ENCODE peak calls at places on chromosomes 5 and 9, in eight cellular contexts. Z is HCT116, G is uterus, C is kidney epithelial cell, K is cardiac fibroblast, R is BJ, F is GM23338, M is heart left ventricle. N is an unnamed sample.

GRCh38 chr9:127233582-127234350 is 30.8 kb upstream of the GARNL3 start:
- DNase-seq in R (no peak), K (no peak), M (no peak), G (no peak), C (no peak), F (no peak), Z (no peak), N (no peak)

GRCh38 chr5:102715405-102715804 is 39.7 kb upstream of the PAM start:
- DNase-seq in F (no peak), Z (peak), R (peak), G (no peak), K (peak), C (peak), M (no peak), N (peak)

GRCh38 chr5:150624334-150625163 is 15.9 kb upstream of the SYNPO start:
- DNase-seq in F (peak), Z (no peak), C (no peak), M (peak), G (no peak), K (no peak), R (no peak), N (no peak)

GRCh38 chr9:35831040-35831439 is 2.0 kb downstream of the TMEM8B start:
- DNase-seq in K (no peak), F (no peak), C (no peak), M (no peak), G (no peak), Z (no peak), R (no peak), N (no peak)

GRCh38 chr5:72895758-72896157 is 60.1 kb upstream of the FCHO2 start:
- DNase-seq in R (no peak), F (no peak), M (no peak), Z (no peak), C (no peak), K (peak), G (no peak), N (no peak)

GRCh38 chr9:129077236-129077635 is 3.7 kb upstream of the DOLPP1 start:
- DNase-seq in K (no peak), F (no peak), G (no peak), C (no peak), M (no peak), R (no peak), Z (no peak), N (no peak)

GRCh38 chr9:34049630-34050384 is 1.1 kb upstream of the UBAP2 start:
- DNase-seq in M (no peak), Z (no peak), C (no peak), F (peak), G (no peak), K (no peak), R (no peak), N (no peak)

GRCh38 chr5:77218263-77218662 is 7.8 kb downstream of the PDE8B start:
- DNase-seq in K (no peak), R (no peak), F (peak), Z (no peak), C (no peak), G (no peak), M (no peak), N (no peak)

GRCh38 chr5:108028411-108028810 is 353.5 kb downstream of the FBXL17 start:
- DNase-seq in G (no peak), F (peak), K (peak), C (no peak), Z (no peak), R (no peak), M (no peak), N (no peak)

GRCh38 chr5:134555223-134555790 is 29.8 kb downstream of the JADE2 start:
- DNase-seq in M (no peak), K (no peak), F (no peak), C (no peak), R (no peak), Z (no peak), G (no peak), N (no peak)

GRCh38 chr5:136174021-136174659 is 18.8 kb downstream of the SMIM32 start:
- DNase-seq in R (peak), M (no peak), F (peak), K (peak), C (peak), G (no peak), Z (peak), N (peak)

GRCh38 chr5:78992136-78992535 is 7.0 kb upstream of the ARSB start:
- DNase-seq in Z (no peak), R (no peak), K (no peak), F (no peak), G (no peak), C (no peak), M (no peak), N (no peak)

GRCh38 chr5:78984611-78985406 is at the start of gene ARSB:
- DNase-seq in F (peak), M (peak), Z (peak), K (peak), C (peak), R (peak), G (peak), N (no peak)

GRCh38 chr5:78993165-78993564 is 8.1 kb upstream of the ARSB start:
- DNase-seq in G (no peak), M (no peak), F (no peak), R (no peak), K (no peak), Z (no peak), C (no peak), N (no peak)

GRCh38 chr5:78985407-78986223 is 505 bp upstream of the ARSB start:
- DNase-seq in R (no peak), F (peak), Z (no peak), K (peak), G (no peak), C (peak), M (peak), N (no peak)

DNA sequence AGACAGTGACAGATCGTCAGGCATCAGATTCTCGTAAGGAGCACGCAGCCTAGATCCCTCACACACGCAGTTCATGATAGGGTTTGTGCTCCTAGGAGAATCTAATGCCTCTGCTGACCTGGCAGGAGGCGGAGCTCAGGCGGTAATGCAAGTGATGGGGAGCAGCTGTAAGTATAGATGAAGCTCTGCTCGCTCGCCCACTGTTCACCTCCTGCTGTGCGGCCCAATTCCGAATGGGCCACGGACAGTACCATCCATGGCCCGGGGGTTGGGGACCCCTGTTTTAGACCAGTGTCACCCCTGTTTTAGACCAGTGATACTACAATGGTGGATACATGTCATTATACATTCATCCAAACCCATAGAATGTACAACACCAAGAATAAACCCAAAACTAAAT is 4.0 kb upstream of the ARSB start:
- DNase-seq in R (no peak), K (no peak), M (no peak), Z (no peak), C (no peak), F (no peak), G (no peak), N (no peak)
- H3K4me3 ChIP-seq in R (no peak), K (no peak), M (no peak), Z (no peak), C (no peak), F (no peak), G (no peak), N (no peak)

GRCh38 chr5:141022384-141022783 is 28.8 kb upstream of the PCDHB1 start:
- DNase-seq in M (no peak), R (no peak), C (no peak), G (no peak), Z (no peak), K (no peak), F (no peak), N (no peak)

GRCh38 chr5:141017943-141018342 is 33.2 kb upstream of the PCDHB1 start:
- DNase-seq in Z (no peak), C (no peak), R (no peak), K (no peak), M (no peak), G (no peak), F (no peak), N (no peak)
- TF ChIP-seq CTCF in Z (no peak), C (no peak), R (no peak), K (no peak), M (no peak), G (no peak), F (no peak), N (no peak)

DNA sequence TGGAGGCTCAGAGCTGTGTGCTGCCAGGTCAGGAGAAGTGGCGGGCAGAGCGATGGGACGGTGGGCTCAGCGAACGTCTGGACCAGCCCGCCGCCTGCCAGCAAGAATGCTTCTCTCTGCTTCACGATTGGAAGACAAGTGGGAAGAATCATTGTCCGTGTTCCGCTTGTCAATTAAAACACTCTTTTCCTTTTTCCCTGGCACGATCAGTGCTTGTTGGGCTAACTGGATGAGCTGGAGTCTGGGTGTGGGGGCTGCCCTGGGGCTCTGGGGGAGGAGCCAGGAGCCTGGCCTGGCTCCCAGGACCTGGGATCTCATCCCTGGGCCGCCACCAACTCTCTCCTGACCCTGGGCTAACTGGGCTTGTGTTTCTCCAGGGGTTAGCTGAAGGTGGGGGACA is 1.7 kb downstream of the COL5A1 start:
- DNase-seq in G (peak), C (no peak), R (no peak), Z (no peak), F (no peak), K (peak), M (no peak), N (no peak)
- H3K4me3 ChIP-seq in G (peak), C (peak), R (peak), Z (no peak), F (peak), K (peak), M (peak), N (peak)

DNA sequence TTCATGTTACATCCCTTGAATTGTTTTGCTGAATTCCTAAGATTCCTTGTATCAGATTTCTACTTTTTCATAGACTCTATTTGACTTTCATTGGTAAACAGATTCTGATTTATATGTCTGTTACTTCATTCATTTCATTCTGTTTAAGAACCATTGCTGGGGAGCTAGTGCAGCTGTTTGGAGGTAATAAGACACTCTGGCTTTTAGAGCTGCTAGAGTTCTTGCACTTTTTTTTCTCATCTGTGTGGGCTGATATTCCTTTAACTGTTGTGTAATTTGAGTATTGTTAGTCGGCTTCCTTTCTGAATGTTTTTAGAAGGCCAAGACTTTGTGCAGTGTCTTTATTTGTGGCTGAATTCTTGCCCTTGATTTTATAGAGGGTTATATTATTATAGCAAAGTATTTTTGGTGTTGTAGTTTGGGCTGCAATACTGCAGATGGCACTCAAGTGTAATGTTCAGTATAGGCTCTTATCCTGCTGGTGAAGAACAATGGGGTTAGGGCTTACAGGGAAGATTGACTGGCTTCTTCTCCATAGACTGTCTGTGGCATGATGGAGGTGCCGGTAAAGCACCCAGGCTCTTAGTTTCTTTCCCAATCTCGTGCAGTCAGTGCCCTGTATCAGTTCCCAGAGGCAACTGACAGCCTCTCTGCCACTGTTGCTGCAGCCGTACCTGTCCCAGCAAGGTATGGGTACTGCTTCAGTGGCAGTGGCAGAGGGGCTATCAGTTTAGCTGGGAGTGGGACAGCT is 162.2 kb downstream of the OXCT1 start:
- DNase-seq in R (peak), G (no peak), F (peak), M (no peak), C (peak), K (peak), Z (peak), N (peak)
- TF ChIP-seq CTCF in R (peak), G (no peak), F (peak), M (no peak), C (peak), K (peak), Z (peak), N (peak)

DNA sequence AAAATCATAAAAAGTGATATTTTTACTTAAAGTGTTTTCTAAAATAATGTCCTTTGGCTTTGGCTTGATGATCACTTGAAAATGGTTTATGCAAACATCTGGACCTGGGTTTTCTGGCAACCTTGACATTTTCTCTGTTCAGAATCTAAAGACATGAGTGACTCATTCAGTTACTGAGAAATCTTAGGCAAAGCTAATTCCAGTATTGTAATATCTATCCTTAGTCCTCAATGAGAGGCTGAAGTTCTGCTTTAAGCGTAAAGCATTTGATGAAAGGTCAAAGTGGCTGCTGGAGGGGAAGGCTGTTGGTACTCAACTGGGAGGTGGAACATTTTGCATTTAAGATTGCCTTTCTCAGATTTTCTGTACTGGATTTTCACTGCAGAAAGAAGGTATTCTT is 2.3 kb downstream of the MAN2A1 start:
- DNase-seq in M (no peak), K (peak), Z (no peak), C (no peak), G (no peak), F (no peak), R (no peak), N (no peak)
- H3K4me3 ChIP-seq in M (peak), K (peak), Z (no peak), C (no peak), G (no peak), F (peak), R (no peak), N (peak)

GRCh38 chr5:54310433-54311177 is at the start of gene ARL15:
- DNase-seq in R (peak), F (peak), Z (peak), C (peak), M (peak), G (peak), K (peak), N (peak)
- TF ChIP-seq CTCF in R (no peak), F (no peak), Z (no peak), C (no peak), M (no peak), G (no peak), K (no peak), N (no peak)

GRCh38 chr9:107539427-107540154 is 50.0 kb upstream of the KLF4 start:
- DNase-seq in G (no peak), C (no peak), Z (no peak), M (no peak), R (no peak), K (no peak), F (peak), N (no peak)
- H3K4me3 ChIP-seq in G (no peak), C (no peak), Z (no peak), M (no peak), R (no peak), K (no peak), F (no peak), N (no peak)

GRCh38 chr9:37407468-37407867 is 15.0 kb upstream of the GRHPR start:
- DNase-seq in G (no peak), F (peak), C (no peak), K (no peak), M (no peak), R (no peak), Z (no peak), N (no peak)
- TF ChIP-seq CTCF in G (no peak), F (no peak), C (peak), K (no peak), M (no peak), R (peak), Z (peak), N (peak)

GRCh38 chr5:139296198-139296597 is 2.7 kb downstream of the MATR3 start:
- DNase-seq in K (no peak), F (no peak), G (no peak), M (no peak), R (no peak), Z (no peak), C (no peak), N (no peak)
- H3K4me3 ChIP-seq in K (no peak), F (peak), G (no peak), M (peak), R (no peak), Z (no peak), C (no peak), N (peak)

N was measured in HFF-Myc.